ENCODE peak calls at places on chromosomes 4 and X, in seven cellular contexts. One of them, this sample, is unnamed.

GRCh38 chr4:184062769-184063168 is 154.9 kb downstream of the ENPP6 start:
- DNase-seq in fibroblast of lung: no peak
- DNase-seq in tibial artery: no peak
- DNase-seq in lung: no peak
- DNase-seq in cardiac muscle cell: no peak
- DNase-seq in uterus: no peak
- DNase-seq in RWPE1: no peak
- DNase-seq in this sample: no peak

GRCh38 chr4:24770111-24770584 is 25.2 kb upstream of the SOD3 start:
- DNase-seq in cardiac muscle cell: peak
- DNase-seq in lung: no peak
- DNase-seq in fibroblast of lung: peak
- DNase-seq in RWPE1: peak
- DNase-seq in tibial artery: peak
- DNase-seq in uterus: no peak
- DNase-seq in this sample: peak

GRCh38 chr4:101018836-101019235 is 328.5 kb downstream of the PPP3CA start:
- DNase-seq in RWPE1: no peak
- DNase-seq in cardiac muscle cell: no peak
- DNase-seq in fibroblast of lung: no peak
- DNase-seq in tibial artery: no peak
- DNase-seq in uterus: no peak
- DNase-seq in lung: no peak
- DNase-seq in this sample: no peak

GRCh38 chr4:56958111-56958517 is 19.3 kb downstream of the NOA1 start:
- DNase-seq in fibroblast of lung: peak
- DNase-seq in tibial artery: peak
- DNase-seq in lung: peak
- DNase-seq in RWPE1: peak
- DNase-seq in cardiac muscle cell: peak
- DNase-seq in uterus: peak
- DNase-seq in this sample: no peak

GRCh38 chr4:55979562-55979961 is 30.8 kb downstream of the CEP135 start:
- DNase-seq in uterus: no peak
- DNase-seq in tibial artery: no peak
- DNase-seq in RWPE1: no peak
- DNase-seq in fibroblast of lung: no peak
- DNase-seq in lung: no peak
- DNase-seq in cardiac muscle cell: no peak
- DNase-seq in this sample: no peak

GRCh38 chr4:47942420-47942819 is 28.0 kb upstream of the NFXL1 start:
- DNase-seq in fibroblast of lung: no peak
- DNase-seq in RWPE1: no peak
- DNase-seq in tibial artery: no peak
- DNase-seq in uterus: no peak
- DNase-seq in cardiac muscle cell: no peak
- DNase-seq in lung: no peak
- DNase-seq in this sample: peak

GRCh38 chr4:55615008-55615407 is 21.1 kb downstream of the NMU start:
- DNase-seq in fibroblast of lung: no peak
- DNase-seq in cardiac muscle cell: no peak
- DNase-seq in RWPE1: no peak
- DNase-seq in uterus: no peak
- DNase-seq in lung: no peak
- DNase-seq in tibial artery: no peak
- DNase-seq in this sample: no peak

GRCh38 chrX:151019837-151020236 is 36.7 kb downstream of the HMGB3 start:
- DNase-seq in RWPE1: peak
- DNase-seq in lung: no peak
- DNase-seq in cardiac muscle cell: peak
- DNase-seq in fibroblast of lung: peak
- DNase-seq in uterus: no peak
- DNase-seq in tibial artery: no peak
- DNase-seq in this sample: no peak

GRCh38 chr4:42119916-42120315 is 32.5 kb downstream of the BEND4 start:
- DNase-seq in cardiac muscle cell: no peak
- DNase-seq in uterus: no peak
- DNase-seq in tibial artery: no peak
- DNase-seq in fibroblast of lung: no peak
- DNase-seq in RWPE1: no peak
- DNase-seq in lung: no peak
- DNase-seq in this sample: no peak

GRCh38 chr4:70654605-70655011 is 11.7 kb downstream of the JCHAIN start:
- DNase-seq in fibroblast of lung: peak
- DNase-seq in uterus: no peak
- DNase-seq in tibial artery: no peak
- DNase-seq in lung: no peak
- DNase-seq in cardiac muscle cell: peak
- DNase-seq in RWPE1: no peak
- DNase-seq in this sample: no peak

GRCh38 chr4:163072222-163072621 is 94.5 kb downstream of the NAF1 start:
- DNase-seq in cardiac muscle cell: no peak
- DNase-seq in tibial artery: no peak
- DNase-seq in RWPE1: peak
- DNase-seq in uterus: no peak
- DNase-seq in lung: no peak
- DNase-seq in fibroblast of lung: peak
- DNase-seq in this sample: no peak

GRCh38 chr4:174401471-174402130 is 117.9 kb downstream of the CEP44 start:
- DNase-seq in cardiac muscle cell: no peak
- DNase-seq in lung: no peak
- DNase-seq in tibial artery: no peak
- DNase-seq in RWPE1: no peak
- DNase-seq in uterus: no peak
- DNase-seq in fibroblast of lung: no peak
- DNase-seq in this sample: peak

GRCh38 chr4:86595426-86595805 is 1.3 kb downstream of the PTPN13 start:
- DNase-seq in lung: no peak
- DNase-seq in fibroblast of lung: no peak
- DNase-seq in RWPE1: no peak
- DNase-seq in uterus: no peak
- DNase-seq in tibial artery: peak
- DNase-seq in cardiac muscle cell: peak
- DNase-seq in this sample: peak

GRCh38 chr4:146522862-146523205 is 1.1 kb upstream of the SLC10A7 start:
- DNase-seq in uterus: no peak
- DNase-seq in tibial artery: no peak
- DNase-seq in RWPE1: peak
- DNase-seq in cardiac muscle cell: peak
- DNase-seq in fibroblast of lung: peak
- DNase-seq in lung: no peak
- DNase-seq in this sample: no peak

GRCh38 chr4:38095691-38096090 is 135.5 kb downstream of the PTTG2 start:
- DNase-seq in cardiac muscle cell: no peak
- DNase-seq in tibial artery: no peak
- DNase-seq in RWPE1: no peak
- DNase-seq in lung: no peak
- DNase-seq in fibroblast of lung: no peak
- DNase-seq in uterus: no peak
- DNase-seq in this sample: no peak

GRCh38 chr4:82988323-82988832 is 22.2 kb downstream of the LIN54 start:
- DNase-seq in RWPE1: no peak
- DNase-seq in cardiac muscle cell: no peak
- DNase-seq in fibroblast of lung: peak
- DNase-seq in tibial artery: no peak
- DNase-seq in lung: no peak
- DNase-seq in uterus: no peak
- DNase-seq in this sample: no peak

GRCh38 chrX:110037181-110037580 is 34.3 kb downstream of the TMEM164 start:
- DNase-seq in cardiac muscle cell: no peak
- DNase-seq in fibroblast of lung: no peak
- DNase-seq in RWPE1: peak
- DNase-seq in uterus: no peak
- DNase-seq in lung: no peak
- DNase-seq in tibial artery: no peak
- DNase-seq in this sample: no peak

GRCh38 chrX:10166248-10166716 is 9.5 kb downstream of the CLCN4 start:
- DNase-seq in fibroblast of lung: no peak
- DNase-seq in RWPE1: no peak
- DNase-seq in cardiac muscle cell: no peak
- DNase-seq in tibial artery: no peak
- DNase-seq in uterus: no peak
- DNase-seq in lung: no peak
- DNase-seq in this sample: no peak

GRCh38 chr4:77826280-77826679 is 7.1 kb upstream of the CNOT6L start:
- DNase-seq in cardiac muscle cell: no peak
- DNase-seq in fibroblast of lung: no peak
- DNase-seq in uterus: no peak
- DNase-seq in RWPE1: no peak
- DNase-seq in tibial artery: no peak
- DNase-seq in lung: no peak
- DNase-seq in this sample: no peak

GRCh38 chr4:168511780-168512467 is 15.1 kb downstream of the PALLD start:
- DNase-seq in cardiac muscle cell: no peak
- DNase-seq in uterus: no peak
- DNase-seq in fibroblast of lung: no peak
- DNase-seq in RWPE1: no peak
- DNase-seq in lung: no peak
- DNase-seq in tibial artery: no peak
- DNase-seq in this sample: no peak

GRCh38 chr4:184826315-184827266 is 823 bp upstream of the ACSL1 start:
- DNase-seq in lung: no peak
- DNase-seq in tibial artery: peak
- DNase-seq in fibroblast of lung: no peak
- DNase-seq in uterus: no peak
- DNase-seq in RWPE1: no peak
- DNase-seq in cardiac muscle cell: peak
- DNase-seq in this sample: peak

GRCh38 chr4:2812985-2813384 is 20.1 kb downstream of the SH3BP2 start:
- DNase-seq in tibial artery: no peak
- DNase-seq in uterus: no peak
- DNase-seq in cardiac muscle cell: no peak
- DNase-seq in lung: no peak
- DNase-seq in RWPE1: no peak
- DNase-seq in fibroblast of lung: no peak
- DNase-seq in this sample: no peak

GRCh38 chrX:112736310-112736709 is 56.6 kb upstream of the LHFPL1 start:
- DNase-seq in fibroblast of lung: no peak
- DNase-seq in lung: no peak
- DNase-seq in tibial artery: no peak
- DNase-seq in cardiac muscle cell: no peak
- DNase-seq in RWPE1: no peak
- DNase-seq in uterus: no peak
- DNase-seq in this sample: no peak

GRCh38 chrX:70479970-70480659 is 35.5 kb downstream of the DLG3 start:
- DNase-seq in RWPE1: no peak
- DNase-seq in uterus: no peak
- DNase-seq in cardiac muscle cell: peak
- DNase-seq in lung: no peak
- DNase-seq in tibial artery: no peak
- DNase-seq in fibroblast of lung: peak
- DNase-seq in this sample: peak

GRCh38 chr4:68162196-68162595 is 32.5 kb upstream of the TMPRSS11F start:
- DNase-seq in cardiac muscle cell: no peak
- DNase-seq in fibroblast of lung: no peak
- DNase-seq in uterus: no peak
- DNase-seq in RWPE1: no peak
- DNase-seq in tibial artery: no peak
- DNase-seq in lung: no peak
- DNase-seq in this sample: no peak

GRCh38 chrX:149487292-149487691 is 17.8 kb downstream of the IDS start:
- DNase-seq in cardiac muscle cell: no peak
- DNase-seq in lung: no peak
- DNase-seq in RWPE1: peak
- DNase-seq in tibial artery: no peak
- DNase-seq in uterus: no peak
- DNase-seq in fibroblast of lung: no peak
- DNase-seq in this sample: no peak

GRCh38 chrX:30620980-30621716 is 32.1 kb upstream of the GK start:
- DNase-seq in RWPE1: peak
- DNase-seq in uterus: peak
- DNase-seq in cardiac muscle cell: peak
- DNase-seq in fibroblast of lung: peak
- DNase-seq in lung: no peak
- DNase-seq in tibial artery: peak
- DNase-seq in this sample: no peak

GRCh38 chrX:46710425-46710824 is 48.5 kb downstream of the SLC9A7 start:
- DNase-seq in tibial artery: no peak
- DNase-seq in RWPE1: peak
- DNase-seq in uterus: no peak
- DNase-seq in cardiac muscle cell: peak
- DNase-seq in fibroblast of lung: no peak
- DNase-seq in lung: no peak
- DNase-seq in this sample: no peak

GRCh38 chrX:122188751-122189150 is 995.3 kb upstream of the GRIA3 start:
- DNase-seq in cardiac muscle cell: no peak
- DNase-seq in fibroblast of lung: no peak
- DNase-seq in RWPE1: peak
- DNase-seq in uterus: no peak
- DNase-seq in lung: no peak
- DNase-seq in tibial artery: no peak
- DNase-seq in this sample: no peak

GRCh38 chrX:43971966-43972961 is 926 bp downstream of the NDP start:
- DNase-seq in cardiac muscle cell: no peak
- DNase-seq in fibroblast of lung: peak
- DNase-seq in RWPE1: no peak
- DNase-seq in tibial artery: no peak
- DNase-seq in lung: no peak
- DNase-seq in uterus: no peak
- DNase-seq in this sample: no peak
- H3K27ac ChIP-seq in cardiac muscle cell: no peak
- H3K27ac ChIP-seq in fibroblast of lung: no peak
- H3K27ac ChIP-seq in RWPE1: no peak
- H3K27ac ChIP-seq in tibial artery: no peak
- H3K27ac ChIP-seq in lung: no peak
- H3K27ac ChIP-seq in uterus: peak
- H3K27ac ChIP-seq in this sample: no peak

DNA sequence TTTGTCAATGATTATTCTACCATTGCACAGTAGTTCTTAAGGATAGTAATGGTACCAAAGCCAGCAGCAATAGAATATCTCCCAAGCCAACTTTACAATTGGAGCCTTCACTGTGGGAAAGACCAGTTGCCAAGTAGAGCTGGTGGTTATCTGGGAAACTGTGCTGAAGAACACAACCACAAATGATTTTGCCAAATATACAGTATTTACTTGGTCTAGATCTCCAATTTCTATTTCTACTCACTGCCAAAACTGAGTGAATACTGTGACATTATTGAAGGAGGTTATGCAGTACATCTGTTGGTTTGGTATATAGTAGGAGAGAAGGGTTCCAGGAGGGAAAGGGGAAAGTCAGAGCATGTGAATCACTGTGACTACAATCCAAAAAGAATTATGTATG is 3.8 kb downstream of the TET2 start:
- DNase-seq in fibroblast of lung: peak
- DNase-seq in RWPE1: no peak
- DNase-seq in cardiac muscle cell: peak
- DNase-seq in lung: no peak
- DNase-seq in uterus: no peak
- DNase-seq in tibial artery: no peak
- DNase-seq in this sample: no peak
- H3K27ac ChIP-seq in fibroblast of lung: no peak
- H3K27ac ChIP-seq in RWPE1: no peak
- H3K27ac ChIP-seq in cardiac muscle cell: no peak
- H3K27ac ChIP-seq in lung: peak
- H3K27ac ChIP-seq in uterus: no peak
- H3K27ac ChIP-seq in tibial artery: no peak
- H3K27ac ChIP-seq in this sample: no peak

GRCh38 chrX:20382518-20383291 is 116.0 kb upstream of the RPS6KA3 start:
- DNase-seq in tibial artery: no peak
- DNase-seq in RWPE1: peak
- DNase-seq in uterus: no peak
- DNase-seq in fibroblast of lung: no peak
- DNase-seq in cardiac muscle cell: no peak
- DNase-seq in lung: no peak
- DNase-seq in this sample: no peak
- H3K27ac ChIP-seq in tibial artery: no peak
- H3K27ac ChIP-seq in RWPE1: no peak
- H3K27ac ChIP-seq in uterus: no peak
- H3K27ac ChIP-seq in fibroblast of lung: no peak
- H3K27ac ChIP-seq in cardiac muscle cell: peak
- H3K27ac ChIP-seq in lung: no peak
- H3K27ac ChIP-seq in this sample: no peak

GRCh38 chrX:41313419-41313818 is 20.5 kb upstream of the DDX3X start:
- DNase-seq in lung: no peak
- DNase-seq in tibial artery: no peak
- DNase-seq in fibroblast of lung: peak
- DNase-seq in cardiac muscle cell: no peak
- DNase-seq in uterus: no peak
- DNase-seq in RWPE1: no peak
- DNase-seq in this sample: no peak
- H3K27ac ChIP-seq in lung: no peak
- H3K27ac ChIP-seq in tibial artery: no peak
- H3K27ac ChIP-seq in fibroblast of lung: no peak
- H3K27ac ChIP-seq in cardiac muscle cell: no peak
- H3K27ac ChIP-seq in uterus: no peak
- H3K27ac ChIP-seq in RWPE1: no peak
- H3K27ac ChIP-seq in this sample: no peak

This sample was measured in neural progenitor cell.